ENCODE peak calls at places on chromosomes 4 and X, in five cellular contexts. L, B, C, W and U are unnamed samples.

GRCh38 chr4:152304220-152304619 is 231.7 kb downstream of the FBXW7 start:
- DNase-seq in C (no peak), L (no peak), B (no peak), W (no peak), U (peak)

GRCh38 chrX:40581333-40581910 is 652 bp downstream of the ATP6AP2 start:
- DNase-seq in C (peak), W (no peak), L (no peak), B (no peak), U (no peak)

GRCh38 chrX:126770179-126770578 is 49.4 kb upstream of the PRR32 start:
- DNase-seq in C (peak), B (no peak), L (no peak), W (peak), U (peak)

GRCh38 chr4:6221851-6222760 is 21.8 kb upstream of the JAKMIP1 start:
- DNase-seq in B (no peak), W (peak), C (no peak), L (no peak), U (peak)

GRCh38 chr4:123353656-123354055 is 42.9 kb upstream of the SPRY1 start:
- DNase-seq in B (no peak), L (no peak), W (no peak), C (no peak), U (no peak)

GRCh38 chr4:10153161-10153560 is 36.6 kb upstream of the WDR1 start:
- DNase-seq in B (no peak), L (no peak), C (no peak), W (no peak), U (no peak)

GRCh38 chr4:81605278-81605677 is 133.6 kb upstream of the RASGEF1B start:
- DNase-seq in B (no peak), W (peak), L (no peak), C (peak), U (no peak)

GRCh38 chr4:102868153-102868781 is 525 bp upstream of the CISD2 start:
- DNase-seq in L (peak), W (no peak), C (peak), B (no peak), U (no peak)

GRCh38 chr4:145345401-145345800 is 136.3 kb upstream of the SMAD1 start:
- DNase-seq in C (no peak), B (no peak), L (no peak), W (no peak), U (no peak)

GRCh38 chrX:50211510-50211909 is 6.9 kb downstream of the CCNB3 start:
- DNase-seq in C (peak), L (no peak), W (peak), B (no peak), U (no peak)

GRCh38 chr4:76570141-76570989 is 135.3 kb downstream of the SHROOM3 start:
- DNase-seq in L (no peak), C (no peak), B (peak), W (no peak), U (no peak)

GRCh38 chrX:16578218-16578617 is 71.7 kb upstream of the S100G start:
- DNase-seq in C (no peak), B (no peak), W (peak), L (no peak), U (no peak)

GRCh38 chrX:80648023-80648422 is 161.7 kb downstream of the BRWD3 start:
- DNase-seq in B (no peak), L (no peak), C (peak), W (peak), U (no peak)

GRCh38 chr4:59570850-59571476 is 1629.2 kb upstream of the ADGRL3 start:
- DNase-seq in W (no peak), L (no peak), B (no peak), C (peak), U (peak)

GRCh38 chrX:55342533-55343501 is 78.1 kb upstream of the PAGE3 start:
- DNase-seq in L (no peak), C (peak), B (no peak), W (peak), U (peak)
- TF ChIP-seq CTCF in L (peak), C (peak), B (no peak), W (peak), U (peak)

GRCh38 chr4:98522062-98522461 is 136.3 kb downstream of the TSPAN5 start:
- DNase-seq in B (no peak), W (no peak), L (no peak), C (no peak), U (no peak)
- TF ChIP-seq CTCF in B (no peak), W (no peak), L (no peak), C (no peak), U (no peak)

DNA sequence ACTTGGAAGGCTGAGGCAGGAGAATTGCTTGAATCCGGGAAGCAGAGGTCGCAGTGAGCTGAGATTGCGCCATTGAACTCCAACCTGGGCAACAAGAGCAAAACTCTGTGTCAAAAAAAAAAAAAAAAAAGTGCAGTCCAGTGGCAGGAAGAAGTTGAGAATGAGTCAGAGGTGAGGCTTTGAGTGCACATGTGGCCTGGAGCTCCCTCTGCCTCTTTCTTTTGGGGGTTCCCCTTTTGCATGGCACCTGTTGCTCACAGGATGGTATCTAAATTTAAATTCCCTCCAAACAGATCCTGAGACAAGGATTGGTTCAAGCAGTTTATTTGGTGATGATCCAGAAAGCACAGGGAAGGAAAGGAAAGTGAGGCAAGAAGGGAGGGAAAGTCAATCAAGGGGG is 151.4 kb upstream of the STX18 start:
- DNase-seq in C (no peak), W (no peak), B (no peak), L (no peak), U (peak)
- TF ChIP-seq CTCF in C (no peak), W (no peak), B (no peak), L (no peak), U (no peak)

DNA sequence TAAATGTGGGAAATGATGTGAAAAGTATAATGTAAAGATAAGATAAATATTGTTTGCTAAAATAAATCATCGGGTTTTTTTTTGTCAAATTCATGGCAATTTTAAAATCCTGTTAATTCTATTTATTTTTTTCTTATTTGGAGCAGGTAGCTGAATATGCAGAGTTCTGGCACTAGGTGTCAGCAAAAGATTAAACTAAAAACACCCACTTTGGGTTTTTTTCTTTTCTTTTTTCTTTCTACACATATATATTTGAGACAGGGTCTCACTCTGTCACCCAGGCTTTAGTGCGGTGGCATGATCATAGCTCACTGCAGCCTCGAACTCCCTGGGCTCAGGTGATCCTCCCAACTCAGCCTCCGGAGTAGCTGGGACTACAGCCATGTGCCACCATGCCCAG is 6.9 kb upstream of the RAP2C start:
- DNase-seq in C (peak), L (no peak), W (no peak), B (no peak), U (no peak)
- TF ChIP-seq CTCF in C (peak), L (peak), W (peak), B (peak), U (no peak)

DNA sequence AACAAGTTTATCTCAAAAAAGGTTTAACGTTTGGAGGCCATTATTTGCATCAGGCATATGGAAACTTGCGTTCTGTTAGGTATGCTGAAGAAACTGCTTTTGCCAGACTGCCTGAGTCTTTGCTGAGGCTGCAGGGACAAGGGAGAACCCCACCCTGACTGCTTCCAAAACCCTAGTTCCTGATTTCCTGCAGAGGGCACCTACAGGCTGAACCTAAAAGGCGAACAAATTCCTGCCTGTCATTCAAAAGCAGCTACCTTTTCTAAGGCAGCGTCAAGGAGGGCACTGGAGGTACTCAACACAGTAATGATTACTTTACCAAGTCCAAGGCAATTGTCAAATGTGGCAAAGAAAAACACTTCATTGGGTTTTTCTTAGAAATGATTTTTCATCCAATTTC is 578 bp upstream of the CORIN start:
- DNase-seq in W (peak), C (no peak), B (no peak), L (no peak), U (no peak)
- TF ChIP-seq CTCF in W (no peak), C (no peak), B (no peak), L (no peak), U (no peak)

DNA sequence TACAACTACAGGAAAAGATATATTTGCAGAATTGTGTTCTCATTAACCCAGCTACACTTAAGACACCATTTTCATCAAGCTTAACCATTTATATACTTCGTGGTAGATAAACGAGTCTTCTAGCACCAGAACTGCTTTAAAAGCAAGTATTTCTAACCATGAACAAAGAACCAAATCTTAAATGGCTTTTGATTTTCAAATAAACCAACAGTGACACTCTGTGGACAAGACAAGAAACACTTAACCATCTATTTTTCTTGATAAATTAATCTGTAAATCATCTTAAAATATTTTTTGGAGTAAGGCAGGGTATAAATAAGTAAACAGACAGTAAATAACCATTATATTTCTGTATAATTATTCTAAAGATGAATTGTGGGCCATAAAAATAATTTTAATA is 10.2 kb downstream of the BEND2 start:
- DNase-seq in W (no peak), B (no peak), L (no peak), C (no peak), U (no peak)
- TF ChIP-seq CTCF in W (peak), B (no peak), L (no peak), C (peak), U (no peak)

GRCh38 chrX:49106930-49107329 is 16.6 kb downstream of the GPKOW start:
- DNase-seq in B (peak), L (peak), C (peak), W (peak), U (no peak)
- TF ChIP-seq CTCF in B (peak), L (peak), C (peak), W (peak), U (no peak)

GRCh38 chrX:129115935-129116334 is 407.4 kb downstream of the SMARCA1 start:
- DNase-seq in B (no peak), L (no peak), C (no peak), W (no peak), U (no peak)

GRCh38 chrX:129116651-129117050 is 406.6 kb downstream of the SMARCA1 start:
- DNase-seq in C (no peak), W (peak), B (no peak), L (no peak), U (no peak)

GRCh38 chrX:129115104-129115503 is 408.2 kb downstream of the SMARCA1 start:
- DNase-seq in C (peak), W (peak), L (no peak), B (no peak), U (peak)
- TF ChIP-seq CTCF in C (peak), W (peak), L (no peak), B (no peak), U (no peak)

GRCh38 chr4:139301821-139302611 is at the start of gene NDUFC1:
- DNase-seq in L (peak), C (peak), W (peak), B (no peak), U (peak)
- TF ChIP-seq CTCF in L (no peak), C (peak), W (peak), B (peak), U (no peak)